ENCODE peak calls at places on chromosome 6, in seven cellular contexts. N is iPS DF 6.9; W is naive thymus-derived CD4-positive, alpha-beta T cell; G is neural progenitor cell; E is fibroblast of lung; K is IMR-90; P is small intestine. I is an unnamed sample.

GRCh38 chr6:43402819-43403218 is 24.5 kb upstream of the ABCC10 start:
- DNase-seq in G (no peak), K (no peak), N (no peak), P (peak; percentile 17), E (no peak), W (no peak), I (no peak)

GRCh38 chr6:126661646-126662045 is 321.7 kb downstream of the CENPW start:
- DNase-seq in N (no peak), E (peak; percentile 71), P (no peak), G (no peak), K (peak; percentile 87), W (no peak), I (no peak)

GRCh38 chr6:69580696-69581095 is 216.1 kb downstream of the LMBRD1 start:
- DNase-seq in W (no peak), P (no peak), G (no peak), N (no peak), K (no peak), E (no peak), I (no peak)

GRCh38 chr6:92810913-92811312 is 608.4 kb downstream of the EPHA7 start:
- DNase-seq in G (peak; percentile 83), K (peak; percentile 27), E (peak; percentile 62), P (peak; percentile 62), W (no peak), N (peak; percentile 47), I (no peak)

GRCh38 chr6:136547336-136547735 is 2.9 kb downstream of the MAP7 start:
- DNase-seq in G (peak; percentile 43), N (no peak), P (peak; percentile 35), K (peak; percentile 63), W (no peak), E (peak; percentile 55), I (no peak)

GRCh38 chr6:3381233-3382065 is 75.4 kb downstream of the SLC22A23 start:
- DNase-seq in N (no peak), G (no peak), P (no peak), E (no peak), W (no peak), K (no peak), I (peak; percentile 38)

GRCh38 chr6:79668381-79668780 is 37.3 kb downstream of the SH3BGRL2 start:
- DNase-seq in E (no peak), W (no peak), G (no peak), K (no peak), P (peak; percentile 51), N (no peak), I (no peak)

GRCh38 chr6:111242452-111242851 is 155.1 kb downstream of the SLC16A10 start:
- DNase-seq in G (no peak), P (no peak), N (no peak), E (no peak), W (no peak), K (peak; percentile 82), I (no peak)

GRCh38 chr6:110826236-110827129 is 11.2 kb upstream of the CDK19 start:
- DNase-seq in P (no peak), G (no peak), E (peak; percentile 9), N (no peak), W (no peak), K (peak; percentile 22), I (no peak)

GRCh38 chr6:40295251-40295949 is 291.8 kb downstream of the LRFN2 start:
- DNase-seq in P (peak; percentile 53), K (no peak), W (no peak), E (no peak), N (no peak), G (no peak), I (no peak)

GRCh38 chr6:11654876-11655275 is 117.3 kb downstream of the TMEM170B start:
- DNase-seq in K (peak; percentile 81), P (no peak), E (peak; percentile 35), W (no peak), G (no peak), N (no peak), I (no peak)

GRCh38 chr6:117491916-117492315 is 9.4 kb downstream of the DCBLD1 start:
- DNase-seq in P (no peak), W (no peak), K (peak; percentile 58), E (peak; percentile 36), G (no peak), N (no peak), I (no peak)

GRCh38 chr6:149049230-149049629 is 268.3 kb upstream of the TAB2 start:
- DNase-seq in K (peak; percentile 41), N (no peak), P (no peak), W (no peak), G (no peak), E (no peak), I (no peak)

GRCh38 chr6:45966797-45967196 is 48.9 kb downstream of the CLIC5 start:
- DNase-seq in P (peak; percentile 28), W (no peak), K (no peak), G (no peak), E (no peak), N (no peak), I (no peak)

GRCh38 chr6:511488-512137 is 120.1 kb downstream of the IRF4 start:
- DNase-seq in N (no peak), G (no peak), E (peak; percentile 33), P (no peak), K (peak; percentile 20), W (no peak), I (no peak)

GRCh38 chr6:77456531-77457248 is 6.6 kb downstream of the HTR1B start:
- DNase-seq in W (no peak), E (peak; percentile 98), P (no peak), N (no peak), K (peak; percentile 100), G (no peak), I (peak; percentile 35)

GRCh38 chr6:105401247-105402089 is 1.4 kb downstream of the PREP start:
- DNase-seq in N (no peak), K (peak; percentile 41), E (peak; percentile 34), P (no peak), W (no peak), G (no peak), I (no peak)

GRCh38 chr6:122049341-122049740 is 350.1 kb upstream of the HSF2 start:
- DNase-seq in E (peak; percentile 42), W (no peak), P (no peak), G (peak; percentile 50), N (no peak), K (peak; percentile 38), I (peak; percentile 49)

GRCh38 chr6:135534773-135535380 is 37.3 kb upstream of the AHI1 start:
- DNase-seq in E (no peak), P (no peak), G (no peak), K (peak; percentile 50), W (no peak), N (no peak), I (no peak)

GRCh38 chr6:79335133-79335674 is 100.7 kb upstream of the HMGN3 start:
- DNase-seq in P (no peak), K (no peak), N (no peak), E (peak; percentile 25), W (no peak), G (no peak), I (no peak)

GRCh38 chr6:11354019-11354418 is 121.6 kb upstream of the NEDD9 start:
- DNase-seq in P (no peak), K (peak; percentile 58), G (no peak), E (peak; percentile 51), N (no peak), W (no peak), I (peak; percentile 68)

GRCh38 chr6:73719041-73719440 is 23.0 kb downstream of the CD109 start:
- DNase-seq in G (no peak), E (no peak), K (no peak), P (no peak), W (no peak), N (no peak), I (no peak)

GRCh38 chr6:106825156-106825555 is 149.4 kb downstream of the CD24 start:
- DNase-seq in K (no peak), E (no peak), W (no peak), G (no peak), P (no peak), N (no peak), I (no peak)

GRCh38 chr6:166176106-166176505 is 8.5 kb upstream of the TBXT start:
- DNase-seq in E (no peak), P (no peak), G (no peak), K (no peak), W (no peak), N (no peak), I (no peak)

GRCh38 chr6:27250955-27251671 is 3.6 kb downstream of the PRSS16 start:
- DNase-seq in G (peak; percentile 97), P (peak; percentile 95), K (no peak), E (no peak), W (peak; percentile 9), N (peak; percentile 90), I (peak; percentile 47)
- H3K27ac ChIP-seq in G (peak overlapping the region; percentile 83), P (peak overlapping the region; percentile 92), K (no peak overlapping the region), E (no peak overlapping the region), W (no peak overlapping the region), N (no peak overlapping the region), I (no peak overlapping the region)

DNA sequence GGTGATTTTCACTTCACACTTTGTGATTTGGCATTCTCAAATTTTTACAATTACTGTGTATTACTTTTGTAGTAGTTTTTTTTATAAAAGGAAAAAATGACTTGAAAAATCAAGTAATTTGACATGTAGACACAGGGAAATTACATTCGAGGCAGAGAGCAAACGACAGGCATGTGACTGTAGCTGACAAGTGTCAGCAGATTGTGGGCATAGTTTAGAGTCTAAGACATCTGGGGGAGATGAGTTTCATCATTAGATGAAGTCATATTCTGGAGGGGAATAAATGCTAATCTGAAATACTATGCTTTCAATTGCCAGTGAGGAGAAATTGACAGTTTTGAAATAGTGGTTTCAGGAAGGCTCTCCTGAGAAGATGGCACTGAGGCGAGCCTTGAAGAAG is 126.0 kb downstream of the MTHFD1L start:
- DNase-seq in W (no peak), P (no peak), G (no peak), N (no peak), E (no peak), K (no peak), I (no peak)
- H3K27ac ChIP-seq in W (no peak overlapping the region), P (no peak overlapping the region), G (no peak overlapping the region), N (no peak overlapping the region), E (no peak overlapping the region), K (no peak overlapping the region), I (no peak overlapping the region)

DNA sequence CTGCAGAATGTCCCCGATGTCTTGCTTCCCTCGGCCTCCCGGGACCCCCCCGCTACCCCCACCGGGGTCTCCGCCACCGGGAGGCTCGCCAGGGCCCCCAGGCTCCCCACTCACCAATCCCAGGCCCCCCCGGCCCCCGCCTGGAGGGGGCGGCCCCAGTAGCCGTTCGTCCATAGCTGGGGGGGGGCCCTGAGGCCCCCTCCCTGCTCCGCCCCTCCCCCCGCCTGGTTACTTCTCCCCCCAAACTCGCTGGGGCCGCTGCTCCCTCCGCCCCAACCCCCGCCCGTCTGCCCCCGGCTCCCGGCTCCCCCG is 304 bp downstream of the PBX2 start:
- DNase-seq in E (no peak), W (no peak), P (no peak), K (no peak), N (no peak), G (peak; percentile 38), I (peak; percentile 87)
- H3K27ac ChIP-seq in E (peak overlapping the region; percentile 69), W (peak overlapping the region; percentile 97), P (peak overlapping the region; percentile 80), K (peak overlapping the region; percentile 91), N (no peak overlapping the region), G (peak overlapping the region; percentile 66), I (peak overlapping the region; percentile 90)

DNA sequence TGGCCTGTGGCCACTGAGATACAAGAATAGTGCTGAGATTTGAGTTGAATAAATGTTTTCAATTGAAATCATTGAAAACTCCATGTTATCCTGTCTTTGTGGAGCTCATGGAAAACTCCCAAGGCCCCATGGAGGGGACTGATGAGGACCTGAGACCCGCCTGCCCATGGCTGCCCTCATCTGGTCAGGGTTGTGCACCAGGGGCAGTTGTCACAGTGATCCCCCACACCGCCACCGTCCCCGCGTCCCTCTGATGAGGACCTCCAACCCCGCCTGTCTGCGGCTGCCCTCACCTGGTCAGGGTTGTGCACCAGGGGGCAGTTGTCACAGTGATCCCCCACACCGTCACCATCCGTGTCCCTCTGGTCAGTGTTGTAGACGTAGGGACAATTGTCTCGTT is 27.8 kb downstream of the THBS2 start:
- DNase-seq in E (no peak), G (no peak), P (no peak), W (no peak), K (no peak), N (no peak), I (no peak)
- H3K27ac ChIP-seq in E (no peak overlapping the region), G (no peak overlapping the region), P (no peak overlapping the region), W (no peak overlapping the region), K (no peak overlapping the region), N (no peak overlapping the region), I (no peak overlapping the region)